ENCODE peak calls at places on chromosomes 16 and 17, in four cellular contexts. T is left ventricle myocardium inferior, P is HCT116, W is progenitor cell of endocrine pancreas. V is an unnamed sample.

GRCh38 chr17:2232244-2232638 is 71.3 kb downstream of the SMG6 start:
- DNase-seq in T (no peak), P (no peak), W (no peak), V (no peak)

GRCh38 chr17:8320990-8321389 is 10.9 kb downstream of the ARHGEF15 start:
- DNase-seq in T (no peak), P (peak), W (no peak), V (no peak)

GRCh38 chr17:44438634-44439033 is 49.2 kb upstream of the ITGA2B start:
- DNase-seq in T (no peak), P (no peak), W (no peak), V (no peak)

GRCh38 chr16:75265911-75266701 is 14.7 kb upstream of the BCAR1 start:
- DNase-seq in T (peak), P (no peak), W (peak), V (no peak)

GRCh38 chr17:21353326-21354010 is 22.7 kb upstream of the KCNJ12 start:
- DNase-seq in T (no peak), P (no peak), W (no peak), V (no peak)

GRCh38 chr17:5234645-5235576 is at the start of gene SCIMP:
- DNase-seq in T (peak), P (no peak), W (no peak), V (no peak)

GRCh38 chr16:70437582-70438324 is 1.1 kb downstream of the ST3GAL2 start:
- DNase-seq in T (no peak), P (no peak), W (no peak), V (no peak)

GRCh38 chr16:85929259-85929704 is 30.3 kb downstream of the IRF8 start:
- DNase-seq in T (no peak), P (no peak), W (no peak), V (no peak)

GRCh38 chr17:75645889-75646625 is 12.8 kb downstream of the SMIM5 start:
- DNase-seq in T (no peak), P (peak), W (peak), V (no peak)

GRCh38 chr17:8369944-8370343 is 6.6 kb downstream of the KRABD2 start:
- DNase-seq in T (no peak), P (no peak), W (no peak), V (no peak)

GRCh38 chr16:19907161-19907992 is 22.7 kb upstream of the GPRC5B start:
- DNase-seq in T (peak), P (peak), W (peak), V (no peak)

GRCh38 chr16:1212616-1213194 is 12.4 kb downstream of the TPSG1 start:
- DNase-seq in T (no peak), P (no peak), W (no peak), V (no peak)

GRCh38 chr17:27666831-27667560 is 36.0 kb downstream of the LGALS9 start:
- DNase-seq in T (no peak), P (no peak), W (no peak), V (no peak)

GRCh38 chr17:77735341-77736206 is 222.9 kb upstream of the TNRC6C start:
- DNase-seq in T (peak), P (no peak), W (peak), V (peak)

V was measured in NCI-H2081 treated with DMSO at 0.1 percent for 48 hours.